ENCODE peak calls at places on chromosomes 6 and 20, in four cellular contexts. Q, F, U and G are unnamed samples.

GRCh38 chr6:98041072-98041471 is 758.1 kb upstream of the MMS22L start:
- DNase-seq in Q (no peak), F (no peak), U (no peak), G (no peak)

GRCh38 chr6:142378138-142378875 is 76.5 kb downstream of the ADGRG6 start:
- DNase-seq in Q (no peak), F (no peak), U (no peak), G (no peak)

GRCh38 chr6:26193467-26194328 is 106.5 kb downstream of the HFE start:
- DNase-seq in Q (no peak), F (no peak), U (no peak), G (no peak)

GRCh38 chr6:166167801-166168615 is at the start of gene TBXT:
- DNase-seq in Q (peak; percentile 92), F (no peak), U (no peak), G (peak; percentile 76)

GRCh38 chr20:62370115-62370806 is 3.1 kb upstream of the LAMA5 start:
- DNase-seq in Q (peak; percentile 31), F (peak; percentile 49), U (no peak), G (no peak)

GRCh38 chr6:26205625-26206574 is 118.7 kb downstream of the HFE start:
- DNase-seq in Q (peak; percentile 73), F (no peak), U (no peak), G (peak; percentile 23)

GRCh38 chr6:130033999-130034814 is 15.8 kb downstream of the L3MBTL3 start:
- DNase-seq in Q (no peak), F (no peak), U (no peak), G (no peak)

GRCh38 chr20:17654649-17655285 is 27.3 kb downstream of the RRBP1 start:
- DNase-seq in Q (no peak), F (no peak), U (no peak), G (peak; percentile 12)

GRCh38 chr6:38588631-38589366 is 50.9 kb downstream of the BTBD9 start:
- DNase-seq in Q (no peak), F (no peak), U (no peak), G (no peak)

GRCh38 chr6:120569689-120570088 is 764.6 kb downstream of the TBC1D32 start:
- DNase-seq in Q (no peak), F (no peak), U (no peak), G (no peak)

GRCh38 chr6:18561006-18561750 is 174.0 kb downstream of the RNF144B start:
- DNase-seq in Q (no peak), F (no peak), U (no peak), G (no peak)

GRCh38 chr6:116012471-116012949 is 48.2 kb downstream of the FRK start:
- DNase-seq in Q (no peak), F (peak; percentile 32), U (no peak), G (no peak)

GRCh38 chr6:126174697-126175096 is 165.2 kb upstream of the CENPW start:
- DNase-seq in Q (no peak), F (no peak), U (no peak), G (no peak)

GRCh38 chr6:149493697-149494334 is 9.0 kb upstream of the ZC3H12D start:
- DNase-seq in Q (no peak), F (peak; percentile 47), U (no peak), G (no peak)

GRCh38 chr6:159268511-159268910 is 99.3 kb downstream of the FNDC1 start:
- DNase-seq in Q (no peak), F (no peak), U (no peak), G (no peak)

GRCh38 chr6:119172813-119173212 is 94.3 kb upstream of the FAM184A start:
- DNase-seq in Q (no peak), F (no peak), U (no peak), G (no peak)

GRCh38 chr6:166097914-166098522 is 69.6 kb downstream of the TBXT start:
- DNase-seq in Q (peak; percentile 73), F (peak; percentile 71), U (no peak), G (peak; percentile 63)

GRCh38 chr6:14070457-14070856 is 47.1 kb upstream of the CD83 start:
- DNase-seq in Q (no peak), F (no peak), U (no peak), G (no peak)

GRCh38 chr6:14068623-14069022 is 48.9 kb upstream of the CD83 start:
- DNase-seq in Q (no peak), F (no peak), U (no peak), G (no peak)

GRCh38 chr6:14065350-14065749 is 52.2 kb upstream of the CD83 start:
- DNase-seq in Q (no peak), F (no peak), U (no peak), G (no peak)

GRCh38 chr6:14068133-14068532 is 49.4 kb upstream of the CD83 start:
- DNase-seq in Q (peak; percentile 38), F (no peak), U (no peak), G (no peak)

DNA sequence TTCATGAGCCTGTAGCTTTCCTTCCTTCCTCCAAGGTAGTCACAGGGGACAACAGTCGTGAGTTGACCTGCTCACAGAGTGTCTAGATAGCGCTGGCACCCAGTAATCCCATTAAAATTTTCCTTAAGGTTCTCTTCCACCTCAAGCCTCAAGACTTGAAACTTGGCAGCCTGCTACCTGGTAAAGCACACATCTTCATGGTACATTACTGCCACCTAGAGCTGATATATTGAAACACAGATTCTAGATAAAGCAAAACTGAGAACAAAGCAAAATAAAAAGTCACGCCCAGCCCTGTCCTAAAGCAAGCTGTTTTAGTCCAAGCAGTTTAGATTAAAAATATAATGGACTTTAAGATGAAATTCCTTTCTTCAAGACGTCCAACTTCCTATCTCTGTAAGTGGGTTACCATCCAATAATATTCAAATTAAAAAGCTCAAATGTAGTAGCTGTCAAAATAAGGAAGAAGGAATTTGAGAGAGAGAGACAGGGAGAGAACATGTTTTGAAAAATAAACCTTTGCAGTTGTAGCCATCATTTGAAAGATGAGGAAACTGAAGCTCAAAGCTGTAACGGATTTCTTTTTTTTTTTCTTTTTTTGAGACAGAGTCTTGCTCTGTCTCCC is 50.7 kb upstream of the CD83 start:
- DNase-seq in Q (peak; percentile 73), F (no peak), U (no peak), G (peak; percentile 64)
- TF ChIP-seq CTCF in Q (peak; percentile 56), F (no peak), U (peak; percentile 49), G (peak; percentile 57)

GRCh38 chr20:20593447-20594170 is 118.8 kb downstream of the RALGAPA2 start:
- DNase-seq in Q (peak; percentile 66), F (no peak), U (no peak), G (peak; percentile 36)

GRCh38 chr20:20594171-20594530 is 118.3 kb downstream of the RALGAPA2 start:
- DNase-seq in Q (peak; percentile 33), F (no peak), U (no peak), G (peak; percentile 17)
- TF ChIP-seq CTCF in Q (peak; percentile 12), F (no peak), U (no peak), G (peak; percentile 22)

DNA sequence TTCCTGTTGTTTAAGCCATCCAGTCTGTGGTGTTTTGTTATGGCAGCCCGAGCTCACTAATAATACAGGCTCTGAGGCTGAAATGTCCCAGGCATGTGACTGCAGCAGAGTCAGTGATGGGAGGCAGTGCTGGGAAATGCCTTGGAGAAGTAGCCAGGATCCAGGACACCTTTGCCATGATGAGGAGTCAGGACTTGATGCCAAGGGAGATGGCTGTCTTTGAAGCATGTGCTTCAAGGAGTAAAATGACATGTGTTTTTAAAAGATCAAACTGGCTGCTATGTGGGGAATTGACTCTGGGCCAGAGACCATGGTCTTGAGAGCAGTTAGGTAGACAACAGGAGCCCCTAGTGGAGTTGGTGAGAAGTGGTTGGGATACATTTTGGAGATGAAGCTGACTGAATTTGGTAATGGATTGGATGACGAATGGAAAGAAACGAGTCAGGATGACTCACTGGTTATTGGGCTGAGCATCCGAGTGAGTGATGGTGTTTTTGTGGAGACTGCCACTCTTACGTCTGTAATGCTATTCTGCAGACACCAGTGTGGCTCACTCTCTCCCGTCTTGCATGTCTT is 322.2 kb downstream of the PLCB1 start:
- DNase-seq in Q (peak; percentile 49), F (no peak), U (no peak), G (peak; percentile 22)
- TF ChIP-seq CTCF in Q (peak; percentile 48), F (no peak), U (peak; percentile 66), G (peak; percentile 41)

DNA sequence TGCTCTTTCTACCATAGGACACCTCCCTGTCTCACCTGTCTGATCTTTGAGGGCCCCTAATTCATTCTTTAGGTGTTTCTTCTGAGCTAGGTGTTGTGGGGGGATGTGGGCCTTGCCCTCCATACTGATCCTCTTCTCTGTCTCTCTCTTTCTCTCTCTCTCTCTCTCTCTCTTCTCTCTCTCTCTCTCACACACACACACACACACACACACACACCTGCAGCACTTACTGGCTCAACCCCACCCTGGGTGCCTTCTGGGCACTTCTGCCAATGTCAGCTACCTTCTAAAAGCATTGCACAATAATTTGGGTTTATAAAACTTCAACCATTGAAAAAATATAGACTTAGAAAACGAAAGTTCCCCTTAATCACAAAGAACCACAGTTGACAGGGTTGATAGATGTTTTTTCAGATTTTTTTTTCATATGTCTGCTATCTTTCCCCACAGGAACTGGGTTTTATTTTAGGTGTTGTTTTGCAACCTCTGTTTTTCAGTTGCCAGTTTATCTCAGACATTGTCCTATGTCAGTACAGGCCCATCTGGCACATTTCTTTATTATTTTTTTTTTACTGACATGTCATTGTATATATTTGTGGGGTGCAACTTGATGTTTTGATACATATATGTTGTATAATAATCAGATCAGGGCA is 28.1 kb downstream of the PKIG start:
- DNase-seq in Q (peak; percentile 18), F (no peak), U (no peak), G (no peak)
- TF ChIP-seq CTCF in Q (no peak), F (no peak), U (no peak), G (no peak)

GRCh38 chr6:88548891-88549505 is 382.9 kb upstream of the CNR1 start:
- DNase-seq in Q (no peak), F (no peak), U (no peak), G (no peak)
- TF ChIP-seq CTCF in Q (no peak), F (no peak), U (no peak), G (no peak)

GRCh38 chr6:113570651-113571050 is 286.5 kb upstream of the MARCKS start:
- DNase-seq in Q (no peak), F (no peak), U (no peak), G (no peak)
- TF ChIP-seq CTCF in Q (no peak), F (no peak), U (no peak), G (no peak)

DNA sequence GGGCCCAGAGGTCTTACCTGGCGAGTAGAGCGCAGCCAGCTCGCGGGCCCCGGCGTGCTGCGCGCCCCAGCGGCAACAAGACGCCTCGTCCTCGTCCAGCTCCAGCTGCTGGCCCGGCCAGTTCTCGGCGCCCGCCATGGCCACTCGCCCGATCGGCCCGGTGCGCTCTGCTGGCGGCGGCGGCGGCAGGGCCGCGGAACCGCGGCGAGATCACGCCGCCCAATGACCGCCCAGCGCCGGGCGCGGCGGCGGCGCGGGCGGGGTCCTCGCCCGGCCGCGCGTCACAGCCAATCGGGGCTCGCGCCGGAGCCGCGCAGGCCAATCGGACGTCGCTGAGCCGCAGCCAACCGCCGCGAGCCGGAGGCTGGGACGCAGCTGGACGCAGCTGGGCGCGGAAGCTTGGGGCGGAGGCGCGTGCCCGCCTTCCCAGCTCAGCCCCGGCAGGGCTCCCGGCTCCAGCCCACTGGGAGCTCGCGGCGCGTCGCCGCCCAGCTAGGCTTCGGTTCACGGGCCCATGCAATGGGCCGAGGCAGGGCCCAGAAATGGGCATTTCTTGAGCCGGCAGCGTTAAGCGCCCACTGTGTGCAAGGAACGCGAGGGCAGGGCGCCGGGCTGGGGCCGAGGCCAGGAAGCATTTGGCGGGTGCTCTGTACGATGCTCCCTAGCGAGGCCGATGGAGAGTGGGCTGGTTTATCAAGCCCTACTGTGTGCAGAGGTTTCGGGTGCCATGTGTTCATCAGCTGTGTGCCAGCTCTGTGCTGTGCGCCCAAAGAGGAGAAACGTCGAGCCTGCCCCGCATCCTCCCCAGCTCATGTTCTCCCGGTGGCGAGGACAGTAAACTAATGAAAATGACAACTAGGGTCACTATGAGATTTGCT is at the start of gene PEDS1:
- DNase-seq in Q (peak; percentile 94), F (peak; percentile 94), U (peak; percentile 38), G (peak; percentile 99)
- TF ChIP-seq CTCF in Q (no peak), F (no peak), U (no peak), G (no peak)